ENCODE peak calls at places on chromosomes 4 and X, in eight cellular contexts. One of them, this sample, is unnamed.

GRCh38 chr4:41458689-41459088 is 79.3 kb upstream of the LIMCH1 start:
- DNase-seq in GM12864: no peak
- DNase-seq in ovary: no peak
- DNase-seq in D721Med: no peak
- DNase-seq in hepatocyte: no peak
- DNase-seq in PC-3: peak
- DNase-seq in Peyer's patch: no peak
- DNase-seq in lower lobe of right lung: no peak
- DNase-seq in this sample: no peak

GRCh38 chr4:48147621-48148020 is 13.6 kb upstream of the TXK start:
- DNase-seq in PC-3: no peak
- DNase-seq in D721Med: no peak
- DNase-seq in GM12864: no peak
- DNase-seq in hepatocyte: no peak
- DNase-seq in ovary: no peak
- DNase-seq in lower lobe of right lung: no peak
- DNase-seq in Peyer's patch: no peak
- DNase-seq in this sample: no peak

GRCh38 chr4:1462009-1462767 is 55.9 kb upstream of the NKX1-1 start:
- DNase-seq in PC-3: no peak
- DNase-seq in Peyer's patch: peak
- DNase-seq in hepatocyte: no peak
- DNase-seq in GM12864: no peak
- DNase-seq in ovary: no peak
- DNase-seq in D721Med: no peak
- DNase-seq in lower lobe of right lung: no peak
- DNase-seq in this sample: no peak

GRCh38 chr4:185201983-185202962 is 1.5 kb downstream of the CFAP97 start:
- DNase-seq in lower lobe of right lung: no peak
- DNase-seq in ovary: no peak
- DNase-seq in D721Med: no peak
- DNase-seq in Peyer's patch: no peak
- DNase-seq in GM12864: no peak
- DNase-seq in hepatocyte: no peak
- DNase-seq in PC-3: no peak
- DNase-seq in this sample: no peak

GRCh38 chrX:153882086-153882498 is 3.9 kb downstream of the L1CAM start:
- DNase-seq in ovary: no peak
- DNase-seq in GM12864: no peak
- DNase-seq in lower lobe of right lung: no peak
- DNase-seq in D721Med: no peak
- DNase-seq in Peyer's patch: no peak
- DNase-seq in PC-3: no peak
- DNase-seq in hepatocyte: no peak
- DNase-seq in this sample: no peak

GRCh38 chrX:10833299-10834169 is 213.1 kb upstream of the MID1 start:
- DNase-seq in lower lobe of right lung: peak
- DNase-seq in PC-3: peak
- DNase-seq in Peyer's patch: peak
- DNase-seq in hepatocyte: peak
- DNase-seq in GM12864: no peak
- DNase-seq in ovary: peak
- DNase-seq in D721Med: no peak
- DNase-seq in this sample: no peak

GRCh38 chr4:150192986-150193385 is 114.7 kb downstream of the DCLK2 start:
- DNase-seq in ovary: no peak
- DNase-seq in Peyer's patch: no peak
- DNase-seq in hepatocyte: no peak
- DNase-seq in GM12864: no peak
- DNase-seq in PC-3: no peak
- DNase-seq in D721Med: no peak
- DNase-seq in lower lobe of right lung: no peak
- DNase-seq in this sample: no peak

GRCh38 chr4:177229331-177229730 is 80.3 kb upstream of the NEIL3 start:
- DNase-seq in ovary: no peak
- DNase-seq in Peyer's patch: no peak
- DNase-seq in hepatocyte: no peak
- DNase-seq in D721Med: no peak
- DNase-seq in GM12864: no peak
- DNase-seq in PC-3: no peak
- DNase-seq in lower lobe of right lung: no peak
- DNase-seq in this sample: peak

GRCh38 chr4:84503495-84504437 is 4.7 kb upstream of the NKX6-1 start:
- DNase-seq in GM12864: peak
- DNase-seq in hepatocyte: peak
- DNase-seq in lower lobe of right lung: no peak
- DNase-seq in D721Med: no peak
- DNase-seq in PC-3: peak
- DNase-seq in ovary: no peak
- DNase-seq in Peyer's patch: no peak
- DNase-seq in this sample: peak

GRCh38 chr4:1658581-1658980 is 25.5 kb downstream of the FAM53A start:
- DNase-seq in hepatocyte: no peak
- DNase-seq in D721Med: no peak
- DNase-seq in Peyer's patch: no peak
- DNase-seq in PC-3: no peak
- DNase-seq in lower lobe of right lung: no peak
- DNase-seq in GM12864: no peak
- DNase-seq in ovary: no peak
- DNase-seq in this sample: no peak

GRCh38 chr4:161554372-161554990 is 609.3 kb downstream of the FSTL5 start:
- DNase-seq in D721Med: no peak
- DNase-seq in GM12864: no peak
- DNase-seq in ovary: no peak
- DNase-seq in PC-3: peak
- DNase-seq in hepatocyte: no peak
- DNase-seq in Peyer's patch: no peak
- DNase-seq in lower lobe of right lung: no peak
- DNase-seq in this sample: no peak

GRCh38 chr4:8043596-8043995 is 103.9 kb upstream of the AFAP1 start:
- DNase-seq in ovary: no peak
- DNase-seq in Peyer's patch: no peak
- DNase-seq in lower lobe of right lung: no peak
- DNase-seq in GM12864: no peak
- DNase-seq in PC-3: no peak
- DNase-seq in D721Med: no peak
- DNase-seq in hepatocyte: no peak
- DNase-seq in this sample: no peak

GRCh38 chr4:15303052-15303641 is 124.7 kb upstream of the C1QTNF7 start:
- DNase-seq in Peyer's patch: no peak
- DNase-seq in ovary: peak
- DNase-seq in hepatocyte: peak
- DNase-seq in D721Med: no peak
- DNase-seq in PC-3: peak
- DNase-seq in GM12864: no peak
- DNase-seq in lower lobe of right lung: no peak
- DNase-seq in this sample: no peak

GRCh38 chr4:185879666-185880312 is 67.8 kb upstream of the SORBS2 start:
- DNase-seq in PC-3: no peak
- DNase-seq in Peyer's patch: no peak
- DNase-seq in lower lobe of right lung: no peak
- DNase-seq in GM12864: no peak
- DNase-seq in ovary: no peak
- DNase-seq in D721Med: no peak
- DNase-seq in hepatocyte: no peak
- DNase-seq in this sample: no peak

GRCh38 chrX:1925053-1925481 is 310.2 kb downstream of the ASMT start:
- DNase-seq in hepatocyte: peak
- DNase-seq in Peyer's patch: no peak
- DNase-seq in D721Med: no peak
- DNase-seq in PC-3: no peak
- DNase-seq in lower lobe of right lung: no peak
- DNase-seq in GM12864: no peak
- DNase-seq in ovary: no peak
- DNase-seq in this sample: no peak

GRCh38 chrX:1466232-1466661 is 13.5 kb upstream of the ASMTL start:
- DNase-seq in hepatocyte: no peak
- DNase-seq in ovary: no peak
- DNase-seq in GM12864: no peak
- DNase-seq in D721Med: no peak
- DNase-seq in PC-3: no peak
- DNase-seq in Peyer's patch: peak
- DNase-seq in lower lobe of right lung: peak
- DNase-seq in this sample: no peak

GRCh38 chr4:13087041-13087440 is 397.1 kb downstream of the RAB28 start:
- DNase-seq in PC-3: no peak
- DNase-seq in hepatocyte: no peak
- DNase-seq in lower lobe of right lung: no peak
- DNase-seq in Peyer's patch: no peak
- DNase-seq in ovary: no peak
- DNase-seq in D721Med: no peak
- DNase-seq in GM12864: no peak
- DNase-seq in this sample: no peak

GRCh38 chr4:21733894-21734630 is 214.5 kb downstream of the KCNIP4 start:
- DNase-seq in D721Med: no peak
- DNase-seq in ovary: no peak
- DNase-seq in lower lobe of right lung: no peak
- DNase-seq in hepatocyte: no peak
- DNase-seq in Peyer's patch: no peak
- DNase-seq in PC-3: no peak
- DNase-seq in GM12864: no peak
- DNase-seq in this sample: no peak

GRCh38 chrX:17740137-17741122 is 3.1 kb downstream of the SCML1 start:
- DNase-seq in PC-3: no peak
- DNase-seq in GM12864: no peak
- DNase-seq in lower lobe of right lung: no peak
- DNase-seq in D721Med: no peak
- DNase-seq in hepatocyte: no peak
- DNase-seq in Peyer's patch: no peak
- DNase-seq in ovary: no peak
- DNase-seq in this sample: no peak

GRCh38 chr4:36235306-36235705 is 9.0 kb downstream of the ARAP2 start:
- DNase-seq in hepatocyte: peak
- DNase-seq in ovary: no peak
- DNase-seq in GM12864: no peak
- DNase-seq in Peyer's patch: no peak
- DNase-seq in D721Med: no peak
- DNase-seq in lower lobe of right lung: no peak
- DNase-seq in PC-3: peak
- DNase-seq in this sample: no peak

GRCh38 chr4:183831026-183831446 is 74.1 kb upstream of the STOX2 start:
- DNase-seq in GM12864: no peak
- DNase-seq in ovary: peak
- DNase-seq in lower lobe of right lung: no peak
- DNase-seq in PC-3: no peak
- DNase-seq in hepatocyte: no peak
- DNase-seq in D721Med: no peak
- DNase-seq in Peyer's patch: no peak
- DNase-seq in this sample: no peak

GRCh38 chr4:68476191-68476590 is 28.9 kb downstream of the TMPRSS11E start:
- DNase-seq in lower lobe of right lung: no peak
- DNase-seq in hepatocyte: no peak
- DNase-seq in GM12864: no peak
- DNase-seq in D721Med: no peak
- DNase-seq in ovary: no peak
- DNase-seq in PC-3: no peak
- DNase-seq in Peyer's patch: no peak
- DNase-seq in this sample: no peak

GRCh38 chr4:76801621-76802545 is 96.1 kb downstream of the SOWAHB start:
- DNase-seq in PC-3: no peak
- DNase-seq in hepatocyte: peak
- DNase-seq in ovary: peak
- DNase-seq in D721Med: no peak
- DNase-seq in GM12864: no peak
- DNase-seq in Peyer's patch: no peak
- DNase-seq in lower lobe of right lung: no peak
- DNase-seq in this sample: no peak

DNA sequence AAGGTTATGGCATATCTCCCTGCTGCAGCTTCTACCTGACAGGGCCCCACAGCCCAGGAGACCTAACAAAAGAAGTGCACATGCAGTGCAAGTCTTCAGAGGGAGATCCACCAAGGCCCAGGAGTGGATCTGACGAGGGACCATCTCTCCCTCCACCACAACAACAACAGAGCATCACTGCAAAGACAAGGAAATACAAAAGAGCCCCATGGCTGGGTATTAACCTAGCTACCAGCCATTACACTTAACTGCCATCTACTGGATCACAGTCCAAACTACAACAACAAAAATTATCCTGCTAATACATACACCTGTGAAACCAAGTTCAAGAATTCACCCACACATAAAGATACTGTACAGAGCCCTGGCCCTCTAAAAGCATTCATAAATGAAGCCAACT is 280.2 kb upstream of the SLC7A11 start:
- DNase-seq in D721Med: no peak
- DNase-seq in ovary: no peak
- DNase-seq in lower lobe of right lung: no peak
- DNase-seq in PC-3: peak
- DNase-seq in GM12864: no peak
- DNase-seq in Peyer's patch: no peak
- DNase-seq in hepatocyte: peak
- DNase-seq in this sample: peak
- TF ChIP-seq CTCF in D721Med: peak
- TF ChIP-seq CTCF in ovary: no peak
- TF ChIP-seq CTCF in lower lobe of right lung: no peak
- TF ChIP-seq CTCF in PC-3: peak
- TF ChIP-seq CTCF in GM12864: peak
- TF ChIP-seq CTCF in Peyer's patch: peak
- TF ChIP-seq CTCF in hepatocyte: peak
- TF ChIP-seq CTCF in this sample: no peak

GRCh38 chr4:86482851-86483490 is 111.1 kb upstream of the PTPN13 start:
- DNase-seq in D721Med: no peak
- DNase-seq in lower lobe of right lung: no peak
- DNase-seq in ovary: no peak
- DNase-seq in Peyer's patch: no peak
- DNase-seq in hepatocyte: no peak
- DNase-seq in PC-3: peak
- DNase-seq in GM12864: no peak
- DNase-seq in this sample: no peak
- TF ChIP-seq CTCF in D721Med: no peak
- TF ChIP-seq CTCF in lower lobe of right lung: peak
- TF ChIP-seq CTCF in ovary: no peak
- TF ChIP-seq CTCF in Peyer's patch: no peak
- TF ChIP-seq CTCF in hepatocyte: peak
- TF ChIP-seq CTCF in PC-3: peak
- TF ChIP-seq CTCF in GM12864: no peak
- TF ChIP-seq CTCF in this sample: no peak

GRCh38 chr4:101155859-101156430 is 191.4 kb downstream of the PPP3CA start:
- DNase-seq in lower lobe of right lung: no peak
- DNase-seq in ovary: no peak
- DNase-seq in D721Med: no peak
- DNase-seq in Peyer's patch: no peak
- DNase-seq in PC-3: no peak
- DNase-seq in GM12864: no peak
- DNase-seq in hepatocyte: no peak
- DNase-seq in this sample: no peak
- TF ChIP-seq CTCF in lower lobe of right lung: no peak
- TF ChIP-seq CTCF in ovary: no peak
- TF ChIP-seq CTCF in D721Med: no peak
- TF ChIP-seq CTCF in Peyer's patch: no peak
- TF ChIP-seq CTCF in PC-3: no peak
- TF ChIP-seq CTCF in GM12864: no peak
- TF ChIP-seq CTCF in hepatocyte: no peak
- TF ChIP-seq CTCF in this sample: no peak

GRCh38 chr4:180947421-180947820 is 1295.8 kb upstream of the TENM3 start:
- DNase-seq in hepatocyte: peak
- DNase-seq in PC-3: peak
- DNase-seq in GM12864: no peak
- DNase-seq in D721Med: no peak
- DNase-seq in ovary: no peak
- DNase-seq in Peyer's patch: no peak
- DNase-seq in lower lobe of right lung: no peak
- DNase-seq in this sample: no peak
- TF ChIP-seq CTCF in hepatocyte: peak
- TF ChIP-seq CTCF in PC-3: peak
- TF ChIP-seq CTCF in GM12864: no peak
- TF ChIP-seq CTCF in D721Med: no peak
- TF ChIP-seq CTCF in ovary: no peak
- TF ChIP-seq CTCF in Peyer's patch: no peak
- TF ChIP-seq CTCF in lower lobe of right lung: no peak
- TF ChIP-seq CTCF in this sample: no peak

GRCh38 chrX:39627257-39627656 is 470.5 kb downstream of the BCOR start:
- DNase-seq in PC-3: no peak
- DNase-seq in ovary: no peak
- DNase-seq in D721Med: no peak
- DNase-seq in Peyer's patch: no peak
- DNase-seq in hepatocyte: no peak
- DNase-seq in GM12864: no peak
- DNase-seq in lower lobe of right lung: no peak
- DNase-seq in this sample: no peak
- TF ChIP-seq CTCF in PC-3: no peak
- TF ChIP-seq CTCF in ovary: no peak
- TF ChIP-seq CTCF in D721Med: no peak
- TF ChIP-seq CTCF in Peyer's patch: no peak
- TF ChIP-seq CTCF in hepatocyte: no peak
- TF ChIP-seq CTCF in GM12864: no peak
- TF ChIP-seq CTCF in lower lobe of right lung: no peak
- TF ChIP-seq CTCF in this sample: no peak

This sample was measured in GM20000.